ENCODE peak calls at places on chromosome 11, in seven cellular contexts. Y, I, P, E, G, O and Z are unnamed samples.

GRCh38 chr11:27291954-27292641 is 70.9 kb downstream of the CCDC34 start:
- DNase-seq in O (peak; percentile 49), G (no peak), I (no peak), Y (no peak), P (no peak), E (no peak), Z (no peak)

GRCh38 chr11:35257287-35257686 is 118.3 kb downstream of the CD44 start:
- DNase-seq in G (no peak), I (no peak), O (no peak), Y (no peak), P (no peak), E (no peak), Z (no peak)

GRCh38 chr11:112689851-112690250 is 271.4 kb upstream of the NCAM1 start:
- DNase-seq in Y (no peak), I (no peak), E (peak; percentile 5), G (no peak), P (no peak), O (no peak), Z (no peak)

GRCh38 chr11:11416917-11417316 is 63.9 kb upstream of the CSNK2A3 start:
- DNase-seq in O (peak; percentile 79), G (no peak), I (peak; percentile 44), Y (no peak), E (peak; percentile 92), P (no peak), Z (no peak)

GRCh38 chr11:69644071-69644961 is 3.4 kb downstream of the CCND1 start:
- DNase-seq in O (peak; percentile 87), P (peak; percentile 90), G (peak; percentile 74), Y (peak; percentile 87), E (no peak), I (peak; percentile 61), Z (no peak)

GRCh38 chr11:74680703-74681531 is 50.3 kb downstream of the CHRDL2 start:
- DNase-seq in P (no peak), O (no peak), G (no peak), I (no peak), Y (no peak), E (no peak), Z (no peak)

GRCh38 chr11:110728883-110729282 is 16.6 kb upstream of the ARHGAP20 start:
- DNase-seq in Y (no peak), E (no peak), G (no peak), P (no peak), O (peak; percentile 84), I (no peak), Z (no peak)

GRCh38 chr11:3836903-3837302 is 3.9 kb downstream of the RHOG start:
- DNase-seq in Y (no peak), G (no peak), P (no peak), O (no peak), I (no peak), E (peak; percentile 88), Z (no peak)

GRCh38 chr11:42175203-42175602 is 715.8 kb upstream of the LRRC4C start:
- DNase-seq in G (no peak), I (no peak), E (no peak), Y (no peak), P (no peak), O (peak; percentile 72), Z (no peak)

GRCh38 chr11:116727990-116728389 is 44.8 kb downstream of the BUD13 start:
- DNase-seq in I (no peak), E (no peak), Y (no peak), O (no peak), P (no peak), G (no peak), Z (no peak)

GRCh38 chr11:83033972-83034672 is 37.6 kb downstream of the RAB30 start:
- DNase-seq in I (no peak), P (no peak), E (no peak), Y (no peak), O (peak; percentile 95), G (peak; percentile 45), Z (no peak)

GRCh38 chr11:106619320-106619990 is 398.8 kb downstream of the GUCY1A2 start:
- DNase-seq in Y (no peak), E (no peak), I (no peak), G (no peak), O (no peak), P (no peak), Z (no peak)

GRCh38 chr11:119691020-119691666 is 37.9 kb downstream of the NECTIN1 start:
- DNase-seq in Y (no peak), O (no peak), P (no peak), I (no peak), G (no peak), E (peak; percentile 90), Z (no peak)

GRCh38 chr11:27116684-27117083 is 76.1 kb downstream of the BBOX1 start:
- DNase-seq in O (peak; percentile 92), P (no peak), I (no peak), E (peak; percentile 2), Y (no peak), G (peak; percentile 2), Z (no peak)

GRCh38 chr11:77560605-77561004 is 29.1 kb upstream of the AQP11 start:
- DNase-seq in I (peak; percentile 11), Y (no peak), G (no peak), O (peak; percentile 62), P (peak; percentile 22), E (no peak), Z (no peak)

GRCh38 chr11:132408877-132409276 is 1038.5 kb downstream of the NTM start:
- DNase-seq in G (no peak), E (no peak), O (no peak), Y (no peak), I (no peak), P (no peak), Z (no peak)

GRCh38 chr11:3345736-3346135 is 33.2 kb downstream of the ZNF195 start:
- DNase-seq in O (no peak), E (peak; percentile 57), I (no peak), P (no peak), Y (no peak), G (no peak), Z (no peak)

GRCh38 chr11:104164028-104164520 is at the start of gene PDGFD:
- DNase-seq in Y (peak; percentile 89), I (peak; percentile 60), G (peak; percentile 91), P (peak; percentile 36), O (peak; percentile 69), E (peak; percentile 8), Z (peak; percentile 2)

GRCh38 chr11:123742334-123742733 is 874 bp upstream of the ZNF202 start:
- DNase-seq in E (peak; percentile 21), I (no peak), O (peak; percentile 1), Y (no peak), P (no peak), G (peak; percentile 9), Z (no peak)

GRCh38 chr11:43944761-43945311 is 2.4 kb downstream of the C11orf96 start:
- DNase-seq in G (peak; percentile 44), E (peak; percentile 63), O (no peak), P (peak; percentile 82), I (peak; percentile 90), Y (peak; percentile 86), Z (no peak)

GRCh38 chr11:95345651-95346050 is 114.6 kb upstream of the SESN3 start:
- DNase-seq in I (no peak), P (no peak), Y (no peak), E (peak; percentile 61), O (no peak), G (no peak), Z (no peak)
- H3K4me3 ChIP-seq in I (no peak overlapping the region), P (no peak overlapping the region), Y (no peak overlapping the region), E (no peak overlapping the region), O (no peak overlapping the region), G (no peak overlapping the region), Z (no peak overlapping the region)

DNA sequence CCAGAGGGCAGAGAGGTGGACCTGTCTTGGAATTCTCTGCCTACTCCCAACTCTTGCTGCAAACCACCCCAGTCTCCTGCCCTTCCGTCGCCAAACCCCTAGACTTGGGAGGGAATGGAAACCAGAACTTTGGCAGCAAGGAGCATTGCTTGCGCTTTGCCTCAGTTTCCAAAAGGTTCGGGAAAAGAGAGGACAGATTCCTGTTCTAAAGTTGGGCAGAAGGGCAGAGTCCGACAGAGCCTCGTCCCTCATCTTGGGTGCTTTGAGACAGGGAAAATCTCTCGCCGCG is 396 bp upstream of the ROBO3 start:
- DNase-seq in O (no peak), G (no peak), P (no peak), Y (no peak), E (no peak), I (no peak), Z (no peak)
- H3K4me3 ChIP-seq in O (no peak overlapping the region), G (no peak overlapping the region), P (no peak overlapping the region), Y (no peak overlapping the region), E (no peak overlapping the region), I (no peak overlapping the region), Z (peak overlapping the region; percentile 62)

GRCh38 chr11:122173587-122173986 is 57.6 kb upstream of the BLID start:
- DNase-seq in G (no peak), E (no peak), I (no peak), Y (no peak), O (no peak), P (no peak), Z (no peak)

GRCh38 chr11:122178795-122179194 is 62.8 kb upstream of the BLID start:
- DNase-seq in G (no peak), P (no peak), I (no peak), Y (no peak), E (no peak), O (peak; percentile 36), Z (no peak)

GRCh38 chr11:122177238-122177637 is 61.2 kb upstream of the BLID start:
- DNase-seq in O (no peak), E (no peak), G (no peak), I (no peak), P (no peak), Y (no peak), Z (no peak)

GRCh38 chr11:122175316-122175715 is 59.3 kb upstream of the BLID start:
- DNase-seq in P (no peak), G (no peak), O (no peak), I (peak; percentile 31), E (no peak), Y (no peak), Z (no peak)

DNA sequence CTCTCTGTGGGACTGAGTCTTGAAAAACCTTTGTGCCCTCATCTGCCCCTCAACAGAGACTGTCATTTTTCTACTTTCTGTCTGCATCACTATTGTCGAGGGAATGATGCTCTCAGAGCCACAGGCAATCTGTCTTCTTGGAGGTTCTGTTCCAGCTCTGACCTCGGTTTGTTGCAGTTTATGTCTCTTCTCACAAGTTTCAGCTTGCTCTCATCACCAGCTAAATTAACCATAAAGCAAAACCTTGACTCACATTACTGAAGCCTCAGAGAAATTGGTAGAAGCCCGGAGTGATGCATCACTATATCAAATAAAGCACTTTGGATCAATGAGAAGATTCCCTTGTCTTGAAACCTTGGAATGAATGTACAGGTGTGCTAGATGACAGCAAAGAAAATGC is 60.6 kb upstream of the BLID start:
- DNase-seq in I (no peak), E (no peak), Y (no peak), G (no peak), O (no peak), P (no peak), Z (no peak)
- H3K4me3 ChIP-seq in I (no peak overlapping the region), E (no peak overlapping the region), Y (no peak overlapping the region), G (no peak overlapping the region), O (peak overlapping the region; percentile 98), P (no peak overlapping the region), Z (no peak overlapping the region)

DNA sequence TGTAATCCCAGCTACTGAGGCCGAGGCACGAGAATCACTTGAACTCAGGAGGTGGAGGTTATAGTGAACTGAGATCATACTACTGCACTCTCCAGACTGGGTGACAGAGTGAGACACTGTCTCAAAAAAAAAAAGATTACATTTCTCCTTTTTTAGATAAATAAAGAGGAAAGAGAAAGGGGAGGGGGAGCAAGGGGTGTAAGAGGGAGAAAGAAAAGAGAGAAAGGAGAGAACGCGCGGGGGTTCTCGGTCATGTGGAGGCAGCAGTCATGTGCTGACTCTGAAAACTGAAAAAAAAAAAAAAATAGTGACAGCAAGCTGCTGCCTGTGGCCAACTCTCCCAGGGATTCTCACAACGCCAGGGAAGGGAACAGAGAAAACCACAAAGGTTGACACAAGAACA is 14.3 kb downstream of the SCGB1A1 start:
- DNase-seq in G (no peak), I (no peak), O (no peak), Y (no peak), P (no peak), E (no peak), Z (no peak)
- H3K4me3 ChIP-seq in G (no peak overlapping the region), I (no peak overlapping the region), O (no peak overlapping the region), Y (no peak overlapping the region), P (no peak overlapping the region), E (no peak overlapping the region), Z (peak overlapping the region; percentile 46)